ENCODE peak calls at places on chromosomes 13 and 19, in ten cellular contexts. U, I, G, Y, S, A, D, K, P and E are unnamed samples.

GRCh38 chr19:40147693-40148347 is 43.4 kb upstream of the MAP3K10 start:
- DNase-seq in P (no peak), I (no peak), A (no peak), U (no peak), Y (no peak), G (no peak), S (no peak), D (peak), K (no peak), E (peak)

GRCh38 chr13:25738342-25738771 is 313.5 kb downstream of the SHISA2 start:
- DNase-seq in D (no peak), Y (no peak), A (peak), G (no peak), S (no peak), U (no peak), P (no peak), K (no peak), I (peak), E (no peak)

GRCh38 chr19:43380771-43381386 is 27.4 kb downstream of the CD177 start:
- DNase-seq in Y (no peak), G (no peak), I (no peak), A (no peak), U (no peak), D (no peak), P (no peak), S (no peak), K (no peak), E (no peak)

GRCh38 chr13:40639226-40639681 is 27.2 kb downstream of the FOXO1 start:
- DNase-seq in S (no peak), P (no peak), A (no peak), K (no peak), U (no peak), D (peak), I (no peak), G (no peak), Y (no peak), E (no peak)

GRCh38 chr13:99034333-99035085 is 56.6 kb upstream of the DOCK9 start:
- DNase-seq in K (no peak), I (no peak), U (no peak), P (no peak), Y (no peak), A (no peak), D (no peak), S (no peak), G (no peak), E (no peak)

GRCh38 chr19:57242821-57243220 is 2.4 kb downstream of the ZNF805 start:
- DNase-seq in G (no peak), P (no peak), U (no peak), S (no peak), Y (no peak), D (no peak), I (no peak), K (no peak), A (no peak), E (no peak)

GRCh38 chr19:37654833-37655688 is at the start of gene ZFP30:
- DNase-seq in G (peak), K (peak), P (peak), Y (peak), S (peak), A (peak), I (peak), D (peak), U (peak), E (peak)

GRCh38 chr13:57627663-57628062 is 3.9 kb upstream of the PCDH17 start:
- DNase-seq in K (no peak), G (no peak), U (no peak), S (no peak), D (no peak), P (no peak), A (peak), Y (no peak), I (peak), E (no peak)

GRCh38 chr13:29538625-29538976 is 56.9 kb downstream of the SLC7A1 start:
- DNase-seq in P (no peak), G (no peak), K (no peak), D (no peak), Y (no peak), A (no peak), U (no peak), S (no peak), I (no peak), E (no peak)

GRCh38 chr13:94031609-94032008 is 447.9 kb downstream of the DCT start:
- DNase-seq in K (no peak), G (no peak), I (no peak), A (peak), D (no peak), P (no peak), U (no peak), Y (no peak), S (no peak), E (no peak)

GRCh38 chr19:18091217-18091608 is 4.5 kb upstream of the IL12RB1 start:
- DNase-seq in U (no peak), S (no peak), G (peak), P (peak), K (peak), D (peak), Y (peak), I (peak), A (no peak), E (no peak)

GRCh38 chr13:74573654-74574053 is 439.4 kb upstream of the KLF12 start:
- DNase-seq in S (no peak), G (peak), A (peak), I (no peak), U (no peak), Y (no peak), P (peak), D (peak), K (no peak), E (no peak)

GRCh38 chr13:78029891-78030290 is 111.3 kb upstream of the EDNRB start:
- DNase-seq in I (no peak), P (no peak), G (no peak), D (no peak), U (no peak), A (no peak), Y (no peak), S (no peak), K (no peak), E (no peak)

GRCh38 chr19:38993271-38993670 is 17.7 kb upstream of the FBXO17 start:
- DNase-seq in Y (no peak), K (no peak), G (no peak), P (no peak), D (peak), I (no peak), S (peak), U (no peak), A (no peak), E (peak)

GRCh38 chr19:15317392-15318011 is 14.8 kb downstream of the BRD4 start:
- DNase-seq in A (no peak), K (no peak), P (no peak), Y (no peak), D (no peak), G (no peak), S (no peak), I (no peak), U (no peak), E (no peak)

GRCh38 chr13:51538626-51539179 is 45.6 kb upstream of the WDFY2 start:
- DNase-seq in G (no peak), Y (no peak), A (no peak), U (no peak), S (no peak), D (no peak), K (no peak), P (no peak), I (no peak), E (no peak)

GRCh38 chr19:1773173-1773572 is 19.9 kb downstream of the ONECUT3 start:
- DNase-seq in P (no peak), Y (no peak), A (no peak), G (no peak), K (no peak), U (no peak), I (no peak), D (no peak), S (no peak), E (peak)

GRCh38 chr13:94656766-94657165 is 55.1 kb downstream of the GPR180 start:
- DNase-seq in A (no peak), D (no peak), P (no peak), U (no peak), G (no peak), K (no peak), Y (no peak), S (peak), I (no peak), E (peak)

GRCh38 chr19:45591004-45591637 is 6.5 kb upstream of the OPA3 start:
- DNase-seq in Y (no peak), U (no peak), S (peak), G (no peak), P (no peak), I (peak), A (peak), D (peak), K (peak), E (no peak)

GRCh38 chr19:10402441-10403038 is 802 bp downstream of the CDC37 start:
- DNase-seq in P (peak), A (no peak), D (peak), I (peak), S (no peak), U (no peak), K (no peak), Y (no peak), G (peak), E (no peak)

GRCh38 chr19:15249560-15249874 is 17.3 kb upstream of the EPHX3 start:
- DNase-seq in Y (no peak), S (no peak), K (no peak), I (no peak), A (no peak), D (no peak), P (no peak), G (no peak), U (no peak), E (no peak)

GRCh38 chr13:36872621-36873020 is 47.4 kb downstream of the SMAD9 start:
- DNase-seq in P (no peak), D (no peak), A (no peak), Y (no peak), K (no peak), G (peak), I (no peak), U (peak), S (no peak), E (no peak)

GRCh38 chr19:54462713-54463530 is 656 bp downstream of the LENG9 start:
- DNase-seq in A (peak), Y (no peak), G (peak), P (peak), U (peak), D (peak), S (no peak), K (peak), I (peak), E (no peak)

GRCh38 chr13:75881109-75881775 is 245.1 kb downstream of the LMO7 start:
- DNase-seq in A (no peak), K (no peak), Y (no peak), I (no peak), P (no peak), S (no peak), D (no peak), G (no peak), U (no peak), E (no peak)

GRCh38 chr19:57559008-57559403 is 657 bp downstream of the ZNF550 start:
- DNase-seq in S (peak), A (peak), D (peak), K (no peak), I (peak), P (peak), Y (no peak), U (no peak), G (peak), E (peak)

GRCh38 chr19:5624154-5624663 is 1.3 kb downstream of the SAFB start:
- DNase-seq in I (peak), D (peak), Y (no peak), S (no peak), U (peak), G (peak), P (peak), K (no peak), A (peak), E (no peak)

GRCh38 chr19:19006213-19006612 is 27.1 kb downstream of the SUGP2 start:
- DNase-seq in I (no peak), A (no peak), P (no peak), G (no peak), U (no peak), Y (no peak), D (peak), K (no peak), S (no peak), E (no peak)

GRCh38 chr19:48628486-48629296 is 8.5 kb downstream of the DBP start:
- DNase-seq in P (no peak), S (no peak), Y (no peak), U (no peak), I (no peak), G (no peak), A (no peak), D (peak), K (no peak), E (no peak)

GRCh38 chr13:106373989-106374572 is 161.4 kb downstream of the EFNB2 start:
- DNase-seq in Y (no peak), S (no peak), G (no peak), A (no peak), K (no peak), P (no peak), U (no peak), D (no peak), I (no peak), E (no peak)

GRCh38 chr19:10086904-10087256 is 763 bp downstream of the SHFL start:
- DNase-seq in Y (no peak), G (no peak), U (no peak), D (no peak), S (no peak), K (peak), I (no peak), P (no peak), A (no peak), E (no peak)

GRCh38 chr13:36848228-36848982 is 29.4 kb downstream of the RFXAP start:
- DNase-seq in P (no peak), K (no peak), U (no peak), A (no peak), S (no peak), I (peak), G (no peak), D (no peak), Y (no peak), E (no peak)

GRCh38 chr13:44810067-44810840 is 179.0 kb downstream of the NUFIP1 start:
- DNase-seq in Y (no peak), A (peak), D (peak), S (no peak), G (no peak), I (no peak), K (no peak), P (no peak), U (no peak), E (no peak)

GRCh38 chr13:29503041-29503837 is 92.2 kb downstream of the SLC7A1 start:
- DNase-seq in G (no peak), I (no peak), K (peak), S (no peak), D (no peak), A (no peak), U (no peak), P (no peak), Y (no peak), E (no peak)

GRCh38 chr13:68608147-68608546 is 1378.0 kb upstream of the PCDH9 start:
- DNase-seq in I (no peak), G (no peak), P (no peak), Y (no peak), D (no peak), S (no peak), A (no peak), U (no peak), K (no peak), E (no peak)

GRCh38 chr19:44757057-44757734 is 8.7 kb downstream of the BCL3 start:
- DNase-seq in G (peak), I (no peak), K (peak), D (peak), Y (no peak), A (peak), P (peak), U (no peak), S (no peak), E (no peak)

DNA sequence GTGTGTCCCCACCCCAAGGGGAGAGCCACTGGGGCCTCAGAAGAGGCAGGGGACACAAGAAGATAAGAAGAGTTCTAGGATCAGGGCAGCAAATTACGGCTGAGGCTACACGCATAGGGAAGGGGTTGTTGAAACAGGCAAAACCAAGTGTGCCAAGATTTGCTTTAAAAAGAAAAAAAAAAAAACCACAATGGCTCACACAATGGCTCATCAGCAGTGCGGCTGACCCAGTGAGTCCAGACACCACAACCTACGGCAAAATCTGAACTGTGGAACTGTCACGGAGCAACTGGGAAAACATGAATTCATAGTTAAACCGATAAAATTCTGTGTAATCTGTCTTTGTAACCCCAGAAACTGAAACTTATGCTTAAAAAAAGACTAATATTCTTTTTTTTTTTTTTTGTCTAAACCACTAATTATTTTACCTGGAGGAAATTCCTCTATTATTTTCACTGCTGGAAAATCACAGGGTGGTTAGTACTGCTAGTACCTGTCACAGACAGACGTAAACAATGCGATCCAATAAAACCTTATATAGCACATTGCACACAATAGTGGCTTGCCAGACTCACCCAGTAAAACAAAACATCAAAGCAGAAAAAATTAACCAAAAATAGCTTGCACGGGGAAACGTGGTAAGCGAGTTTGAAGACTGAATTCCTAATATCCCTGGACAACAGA is 325.4 kb upstream of the TSHZ3 start:
- DNase-seq in I (no peak), D (no peak), A (no peak), U (no peak), S (no peak), G (no peak), Y (no peak), P (no peak), K (no peak), E (no peak)
- H3K27ac ChIP-seq in I (no peak), D (no peak), A (no peak), U (no peak), S (no peak), G (no peak), Y (no peak), P (no peak), K (no peak), E (no peak)

GRCh38 chr19:20182232-20182785 is 15.3 kb downstream of the ZNF486 start:
- DNase-seq in Y (no peak), S (no peak), P (no peak), A (no peak), U (no peak), D (no peak), I (no peak), G (no peak), K (no peak), E (no peak)
- TF ChIP-seq CTCF in Y (no peak), S (no peak), P (no peak), A (no peak), U (no peak), D (no peak), I (no peak), G (no peak), K (no peak), E (no peak)

DNA sequence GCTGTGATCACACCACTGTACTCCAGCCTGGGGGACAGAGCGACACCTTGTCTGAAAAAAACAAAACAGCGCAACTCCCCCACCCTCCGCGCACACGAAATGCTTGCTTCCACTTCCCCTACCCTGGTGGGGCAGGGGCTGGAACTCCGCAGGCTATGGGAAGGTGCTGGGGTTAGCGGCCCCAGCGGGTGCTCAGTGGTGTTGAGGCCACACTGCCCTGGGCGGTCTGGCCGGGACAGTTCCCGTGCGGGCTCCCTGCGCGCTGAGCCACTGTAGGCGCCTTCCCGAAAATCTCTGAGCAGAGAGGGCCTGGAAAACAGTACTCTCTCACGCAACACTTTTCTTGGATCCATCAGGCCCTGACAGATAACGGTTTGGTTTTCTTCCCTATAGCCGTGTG is 1.1 kb upstream of the WTIP start:
- DNase-seq in P (no peak), K (peak), Y (no peak), A (no peak), S (no peak), U (no peak), D (no peak), I (no peak), G (no peak), E (no peak)
- H3K27ac ChIP-seq in P (peak), K (no peak), Y (peak), A (peak), S (peak), U (no peak), D (peak), I (no peak), G (peak), E (peak)

GRCh38 chr19:3893509-3894179 is 13.2 kb downstream of the ATCAY start:
- DNase-seq in I (no peak), P (no peak), G (no peak), Y (no peak), K (no peak), S (no peak), A (no peak), U (no peak), D (no peak), E (no peak)
- TF ChIP-seq CTCF in I (no peak), P (no peak), G (no peak), Y (no peak), K (no peak), S (no peak), A (no peak), U (no peak), D (no peak), E (no peak)

GRCh38 chr13:107712145-107712544 is 503.2 kb downstream of the LIG4 start:
- DNase-seq in Y (no peak), P (no peak), A (no peak), I (no peak), D (no peak), U (no peak), G (no peak), K (no peak), S (no peak), E (no peak)

GRCh38 chr13:107715496-107715895 is 499.8 kb downstream of the LIG4 start:
- DNase-seq in G (no peak), A (no peak), U (no peak), K (no peak), S (no peak), I (no peak), Y (no peak), D (no peak), P (no peak), E (no peak)

GRCh38 chr13:107716741-107717140 is 498.6 kb downstream of the LIG4 start:
- DNase-seq in A (no peak), I (no peak), G (no peak), K (no peak), S (no peak), D (no peak), U (no peak), P (no peak), Y (no peak), E (no peak)

GRCh38 chr13:107716241-107716640 is 499.1 kb downstream of the LIG4 start:
- DNase-seq in G (no peak), S (no peak), P (no peak), A (no peak), K (no peak), U (no peak), I (no peak), Y (no peak), D (no peak), E (no peak)

DNA sequence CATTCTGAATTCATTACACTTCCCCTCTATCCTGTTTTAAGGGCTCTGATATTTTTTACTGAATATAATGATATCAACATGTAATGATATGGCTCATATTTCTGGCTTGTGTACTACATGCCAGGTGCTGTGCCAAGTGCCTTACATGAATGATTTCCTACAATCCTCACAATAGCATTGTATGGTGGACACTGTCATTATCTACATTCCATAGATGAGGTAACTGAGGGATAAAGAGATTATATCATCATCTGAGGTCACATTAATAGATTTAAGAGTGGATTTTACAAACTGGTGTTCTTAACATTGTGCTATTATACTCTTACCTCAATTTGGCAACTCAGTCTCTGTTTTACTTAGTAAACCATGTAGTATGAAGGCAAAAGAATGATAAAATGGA is 502.0 kb downstream of the LIG4 start:
- DNase-seq in Y (no peak), S (no peak), D (no peak), A (no peak), G (no peak), U (no peak), P (no peak), I (no peak), K (no peak), E (no peak)
- H3K27ac ChIP-seq in Y (no peak), S (no peak), D (no peak), A (no peak), G (no peak), U (no peak), P (no peak), I (no peak), K (no peak), E (no peak)